ENCODE peak calls at places on chromosome 21, in ten cellular contexts. S is Panc1; A is T-helper 9 cell; M is HAP-1; T is activated T-cell treated with anti-CD3 and anti-CD28 coated beads, Interleukin-2, amount 50 U/mL, for 72 hours; O is kidney tubule cell; K is GM06990; N is AG10803; J is HEK293T; E is progenitor cell of endocrine pancreas. Y is an unnamed sample.

GRCh38 chr21:37665230-37666024 is 250.8 kb downstream of the KCNJ6 start:
- DNase-seq in S (no peak), A (no peak), M (no peak), T (no peak), O (no peak), K (no peak), N (peak; percentile 28), J (no peak), E (no peak), Y (no peak)

GRCh38 chr21:42514883-42515228 is 1.2 kb downstream of the SLC37A1 start:
- DNase-seq in S (no peak), A (no peak), M (no peak), T (no peak), O (no peak), K (no peak), N (no peak), J (no peak), E (no peak), Y (no peak)

GRCh38 chr21:35333831-35334593 is 284.9 kb upstream of the RUNX1 start:
- DNase-seq in S (no peak), A (no peak), M (no peak), T (no peak), O (no peak), K (no peak), N (peak; percentile 64), J (no peak), E (no peak), Y (no peak)

GRCh38 chr21:42806489-42807140 is 72.7 kb downstream of the WDR4 start:
- DNase-seq in S (no peak), A (no peak), M (no peak), T (no peak), O (no peak), K (no peak), N (no peak), J (no peak), E (no peak), Y (peak; percentile 44)

GRCh38 chr21:14557413-14557812 is 11.3 kb upstream of the SAMSN1 start:
- DNase-seq in S (no peak), A (no peak), M (no peak), T (no peak), O (no peak), K (no peak), N (no peak), J (no peak), E (no peak), Y (no peak)

GRCh38 chr21:37338671-37339526 is 27.7 kb upstream of the DYRK1A start:
- DNase-seq in S (peak; percentile 84), A (no peak), M (peak; percentile 17), T (no peak), O (peak; percentile 93), K (no peak), N (peak; percentile 95), J (peak; percentile 66), E (no peak), Y (peak; percentile 73)

GRCh38 chr21:27134513-27134912 is 167.6 kb upstream of the ADAMTS5 start:
- DNase-seq in S (no peak), A (no peak), M (no peak), T (no peak), O (no peak), K (no peak), N (peak; percentile 17), J (no peak), E (no peak), Y (no peak)

GRCh38 chr21:41411449-41412089 is 14.5 kb upstream of the MX1 start:
- DNase-seq in S (no peak), A (no peak), M (no peak), T (no peak), O (peak; percentile 62), K (no peak), N (no peak), J (no peak), E (no peak), Y (no peak)

GRCh38 chr21:44318489-44319285 is 18.8 kb downstream of the PFKL start:
- DNase-seq in S (no peak), A (no peak), M (no peak), T (no peak), O (no peak), K (no peak), N (no peak), J (no peak), E (no peak), Y (no peak)

GRCh38 chr21:21675601-21676000 is 677.4 kb downstream of the NCAM2 start:
- DNase-seq in S (no peak), A (no peak), M (no peak), T (no peak), O (no peak), K (no peak), N (no peak), J (no peak), E (no peak), Y (no peak)

GRCh38 chr21:29725025-29725736 is 214.6 kb downstream of the GRIK1 start:
- DNase-seq in S (no peak), A (no peak), M (no peak), T (no peak), O (no peak), K (no peak), N (no peak), J (no peak), E (no peak), Y (no peak)

GRCh38 chr21:40754466-40754865 is 92.5 kb downstream of the DSCAM start:
- DNase-seq in S (no peak), A (no peak), M (no peak), T (no peak), O (no peak), K (no peak), N (no peak), J (no peak), E (no peak), Y (no peak)

GRCh38 chr21:31908106-31909031 is 35.5 kb downstream of the HUNK start:
- DNase-seq in S (no peak), A (no peak), M (no peak), T (no peak), O (peak; percentile 23), K (no peak), N (peak; percentile 96), J (no peak), E (no peak), Y (no peak)

GRCh38 chr21:41695513-41695912 is 71.3 kb downstream of the RIPK4 start:
- DNase-seq in S (no peak), A (no peak), M (no peak), T (no peak), O (no peak), K (no peak), N (no peak), J (no peak), E (no peak), Y (no peak)

GRCh38 chr21:33197546-33197945 is 32.2 kb upstream of the IFNAR2 start:
- DNase-seq in S (no peak), A (no peak), M (no peak), T (no peak), O (no peak), K (no peak), N (no peak), J (no peak), E (no peak), Y (no peak)

GRCh38 chr21:43357708-43358430 is 69.1 kb downstream of the SIK1 start:
- DNase-seq in S (no peak), A (no peak), M (peak; percentile 51), T (no peak), O (no peak), K (no peak), N (no peak), J (no peak), E (no peak), Y (no peak)

GRCh38 chr21:41170442-41170841 is 2.5 kb downstream of the BACE2 start:
- DNase-seq in S (peak; percentile 8), A (no peak), M (no peak), T (peak; percentile 23), O (peak; percentile 82), K (no peak), N (peak; percentile 25), J (peak; percentile 66), E (peak; percentile 39), Y (peak; percentile 80)

GRCh38 chr21:36668713-36669112 is 30.2 kb upstream of the SIM2 start:
- DNase-seq in S (no peak), A (no peak), M (no peak), T (no peak), O (no peak), K (no peak), N (no peak), J (no peak), E (no peak), Y (no peak)

GRCh38 chr21:28537371-28538079 is 455.2 kb downstream of the LTN1 start:
- DNase-seq in S (no peak), A (no peak), M (no peak), T (no peak), O (no peak), K (no peak), N (peak; percentile 98), J (no peak), E (no peak), Y (no peak)

GRCh38 chr21:23921670-23922418 is 1685.4 kb downstream of the MRPL39 start:
- DNase-seq in S (no peak), A (no peak), M (no peak), T (no peak), O (no peak), K (no peak), N (no peak), J (no peak), E (no peak), Y (no peak)

GRCh38 chr21:46151989-46152938 is 3.1 kb downstream of the FTCD start:
- DNase-seq in S (no peak), A (no peak), M (no peak), T (no peak), O (no peak), K (peak; percentile 5), N (no peak), J (no peak), E (peak; percentile 5), Y (peak; percentile 6)

GRCh38 chr21:31517664-31518402 is 141.7 kb upstream of the SOD1 start:
- DNase-seq in S (no peak), A (no peak), M (no peak), T (no peak), O (no peak), K (no peak), N (no peak), J (no peak), E (no peak), Y (no peak)

GRCh38 chr21:34826818-34827217 is 158.0 kb downstream of the CLIC6 start:
- DNase-seq in S (no peak), A (no peak), M (no peak), T (no peak), O (no peak), K (no peak), N (no peak), J (no peak), E (no peak), Y (no peak)

GRCh38 chr21:36702622-36702968 is 3.7 kb downstream of the SIM2 start:
- DNase-seq in S (no peak), A (no peak), M (no peak), T (no peak), O (no peak), K (no peak), N (no peak), J (no peak), E (no peak), Y (no peak)

GRCh38 chr21:45074818-45075605 is 632 bp downstream of the ADARB1 start:
- DNase-seq in S (no peak), A (no peak), M (peak; percentile 64), T (peak; percentile 53), O (peak; percentile 53), K (peak; percentile 58), N (peak; percentile 18), J (peak; percentile 56), E (no peak), Y (peak; percentile 48)

GRCh38 chr21:42191978-42192595 is 26.9 kb upstream of the ABCG1 start:
- DNase-seq in S (no peak), A (no peak), M (no peak), T (no peak), O (no peak), K (no peak), N (no peak), J (no peak), E (no peak), Y (no peak)

GRCh38 chr21:35927262-35927661 is 133.1 kb downstream of the SETD4 start:
- DNase-seq in S (no peak), A (no peak), M (no peak), T (no peak), O (no peak), K (no peak), N (no peak), J (no peak), E (no peak), Y (no peak)

GRCh38 chr21:34890724-34891609 is 158.1 kb downstream of the RUNX1 start:
- DNase-seq in S (no peak), A (no peak), M (no peak), T (peak; percentile 11), O (peak; percentile 59), K (no peak), N (peak; percentile 57), J (no peak), E (no peak), Y (no peak)

Y was measured in WERI-Rb-1.